ENCODE peak calls at places on chromosomes 7 and 10, in ten cellular contexts. V is GM23248; L is ovary; B is Panc1; D is GM12878; X is esophagus muscularis mucosa; J is PC-3; H is A549; U is CD8-positive, alpha-beta T cell; S is PC-9. A is an unnamed sample.

GRCh38 chr7:1359681-1360485 is 99.4 kb downstream of the MICALL2 start:
- DNase-seq in L (no peak), S (no peak), U (no peak), V (no peak), B (no peak), D (no peak), J (no peak), X (no peak), H (no peak), A (no peak)

GRCh38 chr7:100802951-100803350 is 24.4 kb downstream of the EPHB4 start:
- DNase-seq in B (no peak), D (no peak), L (peak), H (no peak), X (no peak), U (no peak), J (no peak), V (peak), S (peak), A (no peak)

GRCh38 chr10:47158116-47159071 is 141.6 kb upstream of the GDF10 start:
- DNase-seq in D (no peak), B (no peak), X (peak), L (no peak), S (no peak), J (no peak), V (no peak), H (no peak), U (no peak), A (no peak)

GRCh38 chr10:117260094-117260493 is 19.2 kb downstream of the SLC18A2 start:
- DNase-seq in B (no peak), H (no peak), L (no peak), D (no peak), J (no peak), U (no peak), V (no peak), X (no peak), S (no peak), A (no peak)

GRCh38 chr7:106050743-106051110 is 61.4 kb downstream of the SYPL1 start:
- DNase-seq in J (peak), H (no peak), U (no peak), B (no peak), D (no peak), L (no peak), V (peak), S (peak), X (no peak), A (no peak)

GRCh38 chr10:125152646-125153368 is 7.6 kb downstream of the CTBP2 start:
- DNase-seq in V (peak), H (no peak), L (peak), X (no peak), J (no peak), S (no peak), U (no peak), B (no peak), D (no peak), A (peak)

GRCh38 chr10:89861584-89862287 is 160.3 kb downstream of the KIF20B start:
- DNase-seq in B (no peak), D (no peak), H (no peak), X (no peak), L (no peak), U (no peak), J (peak), S (no peak), V (peak), A (no peak)

GRCh38 chr7:2029936-2030335 is 202.8 kb downstream of the MAD1L1 start:
- DNase-seq in L (peak), J (no peak), V (no peak), X (no peak), H (no peak), B (no peak), D (no peak), U (no peak), S (no peak), A (no peak)

GRCh38 chr7:78279035-78279434 is 480.5 kb downstream of the PHTF2 start:
- DNase-seq in B (peak), J (peak), L (no peak), X (no peak), S (no peak), V (peak), D (no peak), H (no peak), U (no peak), A (no peak)

GRCh38 chr7:139708541-139708940 is 69.3 kb downstream of the HIPK2 start:
- DNase-seq in D (peak), S (no peak), U (no peak), H (no peak), L (no peak), X (no peak), J (no peak), V (no peak), B (no peak), A (no peak)

GRCh38 chr10:48410503-48410902 is 104.0 kb downstream of the MAPK8 start:
- DNase-seq in D (no peak), B (no peak), J (no peak), H (no peak), U (no peak), L (no peak), X (no peak), S (no peak), V (no peak), A (no peak)

GRCh38 chr10:73892314-73893080 is 18.1 kb upstream of the CAMK2G start:
- DNase-seq in D (no peak), X (no peak), S (no peak), U (no peak), H (no peak), J (peak), B (no peak), V (peak), L (no peak), A (no peak)

GRCh38 chr7:74587435-74588126 is 69.9 kb upstream of the GTF2I start:
- DNase-seq in D (peak), U (no peak), L (peak), S (peak), V (peak), H (peak), X (peak), J (peak), B (no peak), A (no peak)

GRCh38 chr7:70752794-70753241 is 379.1 kb upstream of the GALNT17 start:
- DNase-seq in J (no peak), S (no peak), D (no peak), L (no peak), H (no peak), B (no peak), U (no peak), X (no peak), V (peak), A (no peak)

GRCh38 chr10:119283818-119284217 is 76.4 kb downstream of the GRK5 start:
- DNase-seq in U (no peak), L (no peak), B (no peak), D (peak), S (no peak), J (no peak), H (no peak), X (no peak), V (no peak), A (no peak)

GRCh38 chr7:31052504-31052840 is 364 bp downstream of the ADCYAP1R1 start:
- DNase-seq in S (no peak), V (no peak), L (no peak), B (no peak), U (no peak), H (no peak), J (no peak), D (no peak), X (no peak), A (no peak)

GRCh38 chr7:31051598-31052503 is at the start of gene ADCYAP1R1:
- DNase-seq in S (no peak), J (no peak), U (no peak), H (no peak), L (no peak), B (no peak), X (no peak), D (no peak), V (no peak), A (peak)

GRCh38 chr7:31053986-31054385 is 1.9 kb downstream of the ADCYAP1R1 start:
- DNase-seq in U (no peak), S (no peak), D (no peak), L (no peak), B (no peak), V (no peak), H (no peak), J (no peak), X (no peak), A (no peak)

GRCh38 chr7:31054608-31055273 is 2.6 kb downstream of the ADCYAP1R1 start:
- DNase-seq in S (no peak), H (no peak), J (no peak), V (no peak), X (no peak), L (no peak), D (no peak), B (no peak), U (no peak), A (no peak)

DNA sequence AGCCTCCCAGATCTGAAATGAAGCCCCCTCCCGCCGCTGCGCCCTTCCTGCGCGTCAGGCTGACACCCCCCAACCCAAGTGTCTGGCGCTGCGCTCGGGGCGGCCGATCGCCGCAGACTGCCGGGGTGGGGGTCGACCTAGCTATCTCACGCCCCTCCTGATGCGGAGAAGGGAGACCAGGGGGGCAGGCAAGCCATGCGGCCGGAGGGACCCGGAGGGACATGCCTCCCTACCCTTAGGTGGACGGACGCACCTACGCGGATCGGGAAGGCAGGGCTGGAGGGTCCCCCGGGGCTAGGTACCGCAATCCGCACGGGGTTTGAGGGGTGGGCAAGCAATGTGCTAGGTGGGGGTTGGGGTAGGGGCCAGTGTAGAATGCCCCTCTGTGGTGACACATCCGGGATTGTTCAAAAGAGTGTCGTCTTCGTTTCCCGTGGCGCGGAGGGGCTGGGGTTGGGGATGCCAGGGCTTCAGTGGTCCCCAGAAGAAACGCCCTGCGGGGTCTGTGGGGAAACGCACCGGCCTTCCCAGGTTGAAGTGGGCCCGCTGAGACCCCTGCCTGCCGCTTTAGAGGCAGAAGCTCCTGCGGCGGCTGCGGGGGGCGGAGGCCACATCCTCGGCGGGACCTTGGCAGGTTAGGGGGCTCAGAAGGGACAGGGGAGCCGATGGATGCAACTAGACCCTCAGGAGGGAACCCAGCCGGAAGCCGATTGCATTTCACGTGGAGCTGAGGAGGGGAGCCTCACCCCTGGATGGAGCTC is 913 bp downstream of the ADCYAP1R1 start:
- DNase-seq in J (no peak), S (no peak), L (no peak), B (no peak), D (no peak), H (no peak), V (no peak), X (no peak), U (no peak), A (no peak)
- H3K27ac ChIP-seq in J (no peak), S (no peak), L (no peak), B (no peak), D (no peak), H (no peak), V (no peak), X (peak), U (no peak), A (no peak)

GRCh38 chr10:120451968-120452367 is 5.1 kb upstream of the PLPP4 start:
- DNase-seq in V (no peak), L (no peak), J (no peak), U (no peak), S (no peak), H (no peak), D (no peak), B (no peak), X (peak), A (no peak)
- H3K27ac ChIP-seq in V (no peak), L (no peak), J (no peak), U (no peak), S (no peak), H (no peak), D (no peak), B (no peak), X (no peak), A (no peak)

GRCh38 chr10:14603539-14604102 is 171.1 kb downstream of the FAM107B start:
- DNase-seq in S (no peak), H (no peak), B (no peak), X (no peak), L (peak), V (peak), J (peak), U (no peak), D (no peak), A (no peak)
- H3K27ac ChIP-seq in S (peak), H (peak), B (no peak), X (peak), L (peak), V (no peak), J (no peak), U (peak), D (peak), A (peak)

GRCh38 chr10:127976286-127976685 is 69.4 kb downstream of the PTPRE start:
- DNase-seq in B (no peak), L (no peak), S (no peak), X (no peak), H (no peak), J (no peak), V (peak), D (no peak), U (no peak), A (no peak)
- H3K27ac ChIP-seq in B (no peak), L (no peak), S (peak), X (peak), H (no peak), J (no peak), V (no peak), D (no peak), U (no peak), A (no peak)

GRCh38 chr7:30113144-30113543 is 21.6 kb upstream of the MTURN start:
- DNase-seq in H (no peak), S (no peak), L (no peak), J (no peak), U (no peak), X (no peak), V (no peak), B (no peak), D (no peak), A (no peak)
- H3K27ac ChIP-seq in H (no peak), S (no peak), L (no peak), J (no peak), U (no peak), X (no peak), V (no peak), B (no peak), D (no peak), A (no peak)

GRCh38 chr10:72821606-72822005 is 71.9 kb upstream of the OIT3 start:
- DNase-seq in X (no peak), L (no peak), S (no peak), H (no peak), V (no peak), D (no peak), J (no peak), B (no peak), U (no peak), A (no peak)

GRCh38 chr10:72816565-72816964 is 77.0 kb upstream of the OIT3 start:
- DNase-seq in L (no peak), X (no peak), S (no peak), H (no peak), B (no peak), V (no peak), D (no peak), J (no peak), U (no peak), A (no peak)

GRCh38 chr10:72822342-72822986 is 71.1 kb upstream of the OIT3 start:
- DNase-seq in J (no peak), D (no peak), X (no peak), V (no peak), B (no peak), H (no peak), L (no peak), S (no peak), U (no peak), A (no peak)

GRCh38 chr10:72818076-72818475 is 75.5 kb upstream of the OIT3 start:
- DNase-seq in J (no peak), H (no peak), X (no peak), S (no peak), B (no peak), U (no peak), D (no peak), V (no peak), L (no peak), A (no peak)

GRCh38 chr10:72819053-72819452 is 74.5 kb upstream of the OIT3 start:
- DNase-seq in H (no peak), L (no peak), S (no peak), X (no peak), J (no peak), D (no peak), V (no peak), B (no peak), U (no peak), A (no peak)
- H3K27ac ChIP-seq in H (no peak), L (no peak), S (no peak), X (no peak), J (no peak), D (no peak), V (no peak), B (no peak), U (no peak), A (no peak)